ENCODE peak calls at places on chromosome 18, in five cellular contexts. One of them, this sample, is unnamed.

GRCh38 chr18:73959341-73959740 is 188.3 kb downstream of the FBXO15 start:
- DNase-seq in substantia nigra: no peak
- DNase-seq in mesendoderm: no peak
- DNase-seq in HuH-7.5: no peak
- DNase-seq in EL: no peak
- DNase-seq in this sample: no peak

GRCh38 chr18:76399613-76400391 is 95.2 kb downstream of the ZNF516 start:
- DNase-seq in substantia nigra: no peak
- DNase-seq in EL: no peak
- DNase-seq in HuH-7.5: no peak
- DNase-seq in mesendoderm: no peak
- DNase-seq in this sample: no peak

GRCh38 chr18:54090856-54091255 is 133.6 kb downstream of the MBD2 start:
- DNase-seq in substantia nigra: no peak
- DNase-seq in mesendoderm: no peak
- DNase-seq in HuH-7.5: no peak
- DNase-seq in EL: no peak
- DNase-seq in this sample: no peak

GRCh38 chr18:777021-777420 is 35.0 kb downstream of the YES1 start:
- DNase-seq in mesendoderm: no peak
- DNase-seq in substantia nigra: no peak
- DNase-seq in HuH-7.5: no peak
- DNase-seq in EL: no peak
- DNase-seq in this sample: no peak

GRCh38 chr18:421236-422155 is 79.0 kb downstream of the COLEC12 start:
- DNase-seq in substantia nigra: no peak
- DNase-seq in HuH-7.5: no peak
- DNase-seq in EL: peak
- DNase-seq in mesendoderm: peak
- DNase-seq in this sample: no peak

GRCh38 chr18:68499141-68499540 is 215.8 kb downstream of the TMX3 start:
- DNase-seq in substantia nigra: no peak
- DNase-seq in HuH-7.5: no peak
- DNase-seq in EL: no peak
- DNase-seq in mesendoderm: no peak
- DNase-seq in this sample: no peak

GRCh38 chr18:72444756-72445155 is 99.4 kb downstream of the CBLN2 start:
- DNase-seq in HuH-7.5: no peak
- DNase-seq in mesendoderm: no peak
- DNase-seq in substantia nigra: no peak
- DNase-seq in EL: no peak
- DNase-seq in this sample: no peak

GRCh38 chr18:70072678-70073077 is 125.0 kb upstream of the CD226 start:
- DNase-seq in HuH-7.5: no peak
- DNase-seq in EL: no peak
- DNase-seq in mesendoderm: peak
- DNase-seq in substantia nigra: no peak
- DNase-seq in this sample: no peak

GRCh38 chr18:986552-986951 is 81.9 kb downstream of the ADCYAP1 start:
- DNase-seq in substantia nigra: no peak
- DNase-seq in HuH-7.5: no peak
- DNase-seq in EL: no peak
- DNase-seq in mesendoderm: no peak
- DNase-seq in this sample: no peak

GRCh38 chr18:7711495-7711894 is 144.4 kb downstream of the PTPRM start:
- DNase-seq in mesendoderm: no peak
- DNase-seq in HuH-7.5: no peak
- DNase-seq in substantia nigra: no peak
- DNase-seq in EL: peak
- DNase-seq in this sample: no peak

GRCh38 chr18:45353530-45353929 is 261.7 kb upstream of the SLC14A2 start:
- DNase-seq in substantia nigra: no peak
- DNase-seq in HuH-7.5: no peak
- DNase-seq in mesendoderm: peak
- DNase-seq in EL: no peak
- DNase-seq in this sample: no peak

GRCh38 chr18:61333271-61333745 is at the start of gene CDH20:
- DNase-seq in substantia nigra: peak
- DNase-seq in EL: no peak
- DNase-seq in HuH-7.5: no peak
- DNase-seq in mesendoderm: peak
- DNase-seq in this sample: no peak

GRCh38 chr18:8480506-8481328 is 128.5 kb upstream of the RAB12 start:
- DNase-seq in EL: peak
- DNase-seq in HuH-7.5: peak
- DNase-seq in mesendoderm: peak
- DNase-seq in substantia nigra: no peak
- DNase-seq in this sample: peak

GRCh38 chr18:58370662-58371061 is 258.2 kb downstream of the ALPK2 start:
- DNase-seq in HuH-7.5: no peak
- DNase-seq in EL: no peak
- DNase-seq in substantia nigra: no peak
- DNase-seq in mesendoderm: no peak
- DNase-seq in this sample: no peak